ENCODE peak calls at places on chromosome 13, in five cellular contexts. M is stimulated activated CD4-positive, alpha-beta T cell treated with anti-CD3 and anti-CD28 coated beads, Interleukin-2, amount 100 ng/mL, for 48 hours; T is tibial artery; I is AG10803; W is fibroblast of lung. N is an unnamed sample.

GRCh38 chr13:99000137-99000536 is 22.3 kb upstream of the DOCK9 start:
- DNase-seq in W (no peak), M (no peak), I (no peak), T (no peak), N (no peak)

GRCh38 chr13:101520672-101521071 is 68.2 kb downstream of the ITGBL1 start:
- DNase-seq in T (no peak), M (no peak), W (peak; percentile 81), I (peak; percentile 87), N (no peak)

GRCh38 chr13:77660841-77661250 is 36.6 kb upstream of the SLAIN1 start:
- DNase-seq in I (no peak), M (no peak), T (no peak), W (no peak), N (no peak)

GRCh38 chr13:40063278-40063698 is 407.8 kb downstream of the COG6 start:
- DNase-seq in M (no peak), T (no peak), I (peak; percentile 44), W (peak; percentile 41), N (peak; percentile 10)

GRCh38 chr13:29382021-29382420 is 213.5 kb downstream of the SLC7A1 start:
- DNase-seq in W (no peak), M (no peak), I (no peak), T (no peak), N (no peak)

GRCh38 chr13:94251801-94252200 is 227.7 kb downstream of the DCT start:
- DNase-seq in I (peak; percentile 72), T (no peak), W (peak; percentile 77), M (no peak), N (no peak)

GRCh38 chr13:114319441-114319871 is 5.2 kb downstream of the CHAMP1 start:
- DNase-seq in I (peak; percentile 95), W (peak; percentile 89), M (no peak), T (no peak), N (no peak)

GRCh38 chr13:43986395-43986794 is 106.7 kb downstream of the LACC1 start:
- DNase-seq in T (no peak), W (peak; percentile 18), M (no peak), I (no peak), N (no peak)

GRCh38 chr13:21557995-21558394 is 46.0 kb downstream of the MICU2 start:
- DNase-seq in T (no peak), W (peak; percentile 11), M (peak; percentile 3), I (peak; percentile 30), N (no peak)

GRCh38 chr13:97976551-97977375 is 23.3 kb downstream of the IPO5 start:
- DNase-seq in W (no peak), T (no peak), I (no peak), M (peak; percentile 5), N (no peak)

GRCh38 chr13:75739244-75739868 is 103.2 kb downstream of the LMO7 start:
- DNase-seq in I (peak; percentile 53), M (no peak), W (peak; percentile 41), T (no peak), N (no peak)

GRCh38 chr13:36965767-36966166 is 33.4 kb downstream of the ALG5 start:
- DNase-seq in M (no peak), T (no peak), W (peak; percentile 85), I (peak; percentile 67), N (no peak)

GRCh38 chr13:44304433-44304725 is 69.2 kb upstream of the SERP2 start:
- DNase-seq in T (no peak), M (no peak), I (no peak), W (no peak), N (no peak)

GRCh38 chr13:44160549-44161278 is 212.9 kb upstream of the SERP2 start:
- DNase-seq in M (no peak), W (no peak), I (peak; percentile 15), T (no peak), N (peak; percentile 30)

GRCh38 chr13:113761136-113761535 is 2.1 kb downstream of the TMEM255B start:
- DNase-seq in I (no peak), M (no peak), T (no peak), W (no peak), N (no peak)

GRCh38 chr13:29693297-29693945 is 97.9 kb upstream of the SLC7A1 start:
- DNase-seq in W (no peak), T (no peak), M (no peak), I (no peak), N (no peak)

GRCh38 chr13:79185580-79185979 is 220.5 kb downstream of the RBM26 start:
- DNase-seq in W (no peak), M (no peak), T (no peak), I (no peak), N (no peak)